ENCODE peak calls at places on chromosome 1, in ten cellular contexts. X is A549, V is MV-4-11, N is left cardiac atrium, G is HFF-Myc, Q is foreskin melanocyte, C is NCI-H748 treated with DMSO at 0.1 percent for 48 hours, R is heart right ventricle, T is NCI-H345, F is T-helper 2 cell. S is an unnamed sample.
A peak's percentile ranks its signal among the peaks of the same experiment; 100 is the strongest.

GRCh38 chr1:239587066-239587465 is 200.7 kb downstream of the CHRM3 start:
- DNase-seq in X (no peak), V (peak; percentile 11), N (no peak), G (no peak), Q (no peak), C (no peak), R (no peak), T (no peak), F (peak; percentile 90), S (no peak)

GRCh38 chr1:161013591-161014513 is 7.1 kb downstream of the F11R start:
- DNase-seq in X (peak; percentile 92), V (peak; percentile 91), N (peak; percentile 91), G (no peak), Q (no peak), C (no peak), R (peak; percentile 70), T (no peak), F (peak; percentile 89), S (peak; percentile 55)

GRCh38 chr1:1873186-1873585 is 17.7 kb downstream of the GNB1 start:
- DNase-seq in X (no peak), V (no peak), N (peak; percentile 66), G (no peak), Q (no peak), C (no peak), R (peak; percentile 74), T (no peak), F (no peak), S (no peak)

GRCh38 chr1:101122452-101123166 is 97.0 kb upstream of the DPH5 start:
- DNase-seq in X (no peak), V (no peak), N (no peak), G (no peak), Q (no peak), C (no peak), R (no peak), T (no peak), F (peak; percentile 86), S (no peak)

GRCh38 chr1:8061210-8061609 is 35.1 kb upstream of the ERRFI1 start:
- DNase-seq in X (peak; percentile 88), V (no peak), N (peak; percentile 26), G (no peak), Q (no peak), C (no peak), R (no peak), T (no peak), F (no peak), S (no peak)

GRCh38 chr1:219659005-219659632 is 46.2 kb upstream of the ZC3H11B start:
- DNase-seq in X (no peak), V (peak; percentile 41), N (no peak), G (no peak), Q (no peak), C (no peak), R (no peak), T (no peak), F (peak; percentile 53), S (no peak)

GRCh38 chr1:229440821-229441537 is 7.1 kb upstream of the ACTA1 start:
- DNase-seq in X (no peak), V (peak; percentile 24), N (no peak), G (no peak), Q (peak; percentile 42), C (no peak), R (no peak), T (no peak), F (peak; percentile 92), S (no peak)

GRCh38 chr1:210222288-210223006 is 10.1 kb upstream of the SERTAD4 start:
- DNase-seq in X (no peak), V (no peak), N (no peak), G (no peak), Q (no peak), C (no peak), R (no peak), T (peak; percentile 55), F (no peak), S (no peak)

GRCh38 chr1:44220755-44221154 is 7.5 kb downstream of the DMAP1 start:
- DNase-seq in X (no peak), V (no peak), N (no peak), G (no peak), Q (no peak), C (no peak), R (no peak), T (no peak), F (no peak), S (no peak)

GRCh38 chr1:155300553-155301329 is 497 bp downstream of the PKLR start:
- DNase-seq in X (no peak), V (no peak), N (no peak), G (no peak), Q (no peak), C (no peak), R (no peak), T (no peak), F (no peak), S (no peak)

GRCh38 chr1:7491089-7491817 is 279.8 kb upstream of the VAMP3 start:
- DNase-seq in X (no peak), V (no peak), N (peak; percentile 43), G (no peak), Q (peak; percentile 16), C (peak; percentile 99), R (no peak), T (peak; percentile 83), F (no peak), S (no peak)

GRCh38 chr1:3393987-3394920 is 60.2 kb upstream of the ARHGEF16 start:
- DNase-seq in X (no peak), V (no peak), N (no peak), G (no peak), Q (no peak), C (no peak), R (no peak), T (no peak), F (no peak), S (no peak)

GRCh38 chr1:198890531-198890930 is 251.7 kb downstream of the PTPRC start:
- DNase-seq in X (no peak), V (no peak), N (no peak), G (no peak), Q (no peak), C (peak; percentile 55), R (no peak), T (peak; percentile 43), F (no peak), S (no peak)

GRCh38 chr1:77539510-77540142 is 142.8 kb downstream of the ZZZ3 start:
- DNase-seq in X (peak; percentile 36), V (peak; percentile 47), N (no peak), G (peak; percentile 77), Q (peak; percentile 54), C (no peak), R (no peak), T (no peak), F (peak; percentile 13), S (no peak)

GRCh38 chr1:181394766-181395165 is 88.6 kb upstream of the CACNA1E start:
- DNase-seq in X (no peak), V (no peak), N (no peak), G (no peak), Q (no peak), C (no peak), R (no peak), T (no peak), F (no peak), S (no peak)

GRCh38 chr1:24149854-24150227 is 6.9 kb upstream of the IL22RA1 start:
- DNase-seq in X (peak; percentile 76), V (peak; percentile 49), N (peak; percentile 75), G (no peak), Q (no peak), C (no peak), R (no peak), T (no peak), F (no peak), S (no peak)

GRCh38 chr1:159076753-159077656 is at the start of gene AIM2:
- DNase-seq in X (no peak), V (peak; percentile 96), N (no peak), G (peak; percentile 47), Q (no peak), C (no peak), R (peak; percentile 16), T (no peak), F (peak; percentile 97), S (peak; percentile 71)

GRCh38 chr1:2998503-2999100 is 22.7 kb upstream of the ACTRT2 start:
- DNase-seq in X (no peak), V (no peak), N (no peak), G (no peak), Q (no peak), C (no peak), R (no peak), T (no peak), F (no peak), S (no peak)

GRCh38 chr1:147570907-147571306 is 29.6 kb downstream of the BCL9 start:
- DNase-seq in X (no peak), V (no peak), N (no peak), G (no peak), Q (no peak), C (no peak), R (no peak), T (no peak), F (no peak), S (no peak)

S was measured in activated B cell treated with CpG ODN at 0.5 μM for 24 hours.